ENCODE peak calls at places on chromosomes 4 and X, in nine cellular contexts. One of them, this sample, is unnamed.

GRCh38 chr4:128718793-128719192 is 90.7 kb upstream of the JADE1 start:
- DNase-seq in AG08396: peak
- DNase-seq in neural progenitor cell: no peak
- DNase-seq in GM12865: no peak
- DNase-seq in CD8-positive, alpha-beta memory T cell: no peak
- DNase-seq in ureter: no peak
- DNase-seq in stimulated activated CD4-positive, alpha-beta T cell treated with anti-CD3 and anti-CD28 coated beads, Interleukin-4, amount 100 ng/mL, for 1 hour: no peak
- DNase-seq in activated T-helper 1 cell treated with anti-CD3 and anti-CD28 coated beads, Interleukin-2, amount 50 U/mL, for 16 hours: no peak
- DNase-seq in naive thymus-derived CD8-positive, alpha-beta T cell: no peak
- DNase-seq in this sample: no peak

GRCh38 chrX:137198040-137198439 is 164.2 kb upstream of the GPR101 start:
- DNase-seq in activated T-helper 1 cell treated with anti-CD3 and anti-CD28 coated beads, Interleukin-2, amount 50 U/mL, for 16 hours: no peak
- DNase-seq in naive thymus-derived CD8-positive, alpha-beta T cell: no peak
- DNase-seq in stimulated activated CD4-positive, alpha-beta T cell treated with anti-CD3 and anti-CD28 coated beads, Interleukin-4, amount 100 ng/mL, for 1 hour: no peak
- DNase-seq in AG08396: no peak
- DNase-seq in CD8-positive, alpha-beta memory T cell: no peak
- DNase-seq in neural progenitor cell: no peak
- DNase-seq in GM12865: no peak
- DNase-seq in ureter: no peak
- DNase-seq in this sample: peak

GRCh38 chr4:17347445-17347844 is 164.4 kb downstream of the QDPR start:
- DNase-seq in naive thymus-derived CD8-positive, alpha-beta T cell: no peak
- DNase-seq in CD8-positive, alpha-beta memory T cell: no peak
- DNase-seq in ureter: no peak
- DNase-seq in AG08396: peak
- DNase-seq in stimulated activated CD4-positive, alpha-beta T cell treated with anti-CD3 and anti-CD28 coated beads, Interleukin-4, amount 100 ng/mL, for 1 hour: no peak
- DNase-seq in GM12865: peak
- DNase-seq in activated T-helper 1 cell treated with anti-CD3 and anti-CD28 coated beads, Interleukin-2, amount 50 U/mL, for 16 hours: no peak
- DNase-seq in neural progenitor cell: peak
- DNase-seq in this sample: peak

GRCh38 chr4:186132577-186133277 is 28.2 kb downstream of the FAM149A start:
- DNase-seq in AG08396: no peak
- DNase-seq in neural progenitor cell: peak
- DNase-seq in CD8-positive, alpha-beta memory T cell: no peak
- DNase-seq in GM12865: no peak
- DNase-seq in ureter: no peak
- DNase-seq in stimulated activated CD4-positive, alpha-beta T cell treated with anti-CD3 and anti-CD28 coated beads, Interleukin-4, amount 100 ng/mL, for 1 hour: no peak
- DNase-seq in naive thymus-derived CD8-positive, alpha-beta T cell: no peak
- DNase-seq in activated T-helper 1 cell treated with anti-CD3 and anti-CD28 coated beads, Interleukin-2, amount 50 U/mL, for 16 hours: no peak
- DNase-seq in this sample: peak

GRCh38 chrX:149060921-149061320 is 444.2 kb downstream of the IDS start:
- DNase-seq in ureter: no peak
- DNase-seq in CD8-positive, alpha-beta memory T cell: no peak
- DNase-seq in AG08396: no peak
- DNase-seq in GM12865: no peak
- DNase-seq in stimulated activated CD4-positive, alpha-beta T cell treated with anti-CD3 and anti-CD28 coated beads, Interleukin-4, amount 100 ng/mL, for 1 hour: no peak
- DNase-seq in activated T-helper 1 cell treated with anti-CD3 and anti-CD28 coated beads, Interleukin-2, amount 50 U/mL, for 16 hours: no peak
- DNase-seq in neural progenitor cell: no peak
- DNase-seq in naive thymus-derived CD8-positive, alpha-beta T cell: no peak
- DNase-seq in this sample: peak

GRCh38 chrX:149472620-149473019 is 32.5 kb downstream of the IDS start:
- DNase-seq in ureter: no peak
- DNase-seq in CD8-positive, alpha-beta memory T cell: no peak
- DNase-seq in activated T-helper 1 cell treated with anti-CD3 and anti-CD28 coated beads, Interleukin-2, amount 50 U/mL, for 16 hours: no peak
- DNase-seq in AG08396: no peak
- DNase-seq in neural progenitor cell: no peak
- DNase-seq in GM12865: no peak
- DNase-seq in stimulated activated CD4-positive, alpha-beta T cell treated with anti-CD3 and anti-CD28 coated beads, Interleukin-4, amount 100 ng/mL, for 1 hour: no peak
- DNase-seq in naive thymus-derived CD8-positive, alpha-beta T cell: no peak
- DNase-seq in this sample: no peak

GRCh38 chr4:81198151-81198550 is 16.9 kb downstream of the PRKG2 start:
- DNase-seq in GM12865: no peak
- DNase-seq in AG08396: no peak
- DNase-seq in naive thymus-derived CD8-positive, alpha-beta T cell: no peak
- DNase-seq in ureter: no peak
- DNase-seq in neural progenitor cell: peak
- DNase-seq in stimulated activated CD4-positive, alpha-beta T cell treated with anti-CD3 and anti-CD28 coated beads, Interleukin-4, amount 100 ng/mL, for 1 hour: no peak
- DNase-seq in activated T-helper 1 cell treated with anti-CD3 and anti-CD28 coated beads, Interleukin-2, amount 50 U/mL, for 16 hours: no peak
- DNase-seq in CD8-positive, alpha-beta memory T cell: no peak
- DNase-seq in this sample: peak

GRCh38 chrX:6227445-6227820 is 1.2 kb downstream of the NLGN4X start:
- DNase-seq in neural progenitor cell: peak
- DNase-seq in ureter: no peak
- DNase-seq in GM12865: no peak
- DNase-seq in AG08396: no peak
- DNase-seq in stimulated activated CD4-positive, alpha-beta T cell treated with anti-CD3 and anti-CD28 coated beads, Interleukin-4, amount 100 ng/mL, for 1 hour: no peak
- DNase-seq in activated T-helper 1 cell treated with anti-CD3 and anti-CD28 coated beads, Interleukin-2, amount 50 U/mL, for 16 hours: no peak
- DNase-seq in naive thymus-derived CD8-positive, alpha-beta T cell: no peak
- DNase-seq in CD8-positive, alpha-beta memory T cell: no peak
- DNase-seq in this sample: no peak

GRCh38 chr4:125321709-125322362 is 7.1 kb downstream of the FAT4 start:
- DNase-seq in ureter: no peak
- DNase-seq in stimulated activated CD4-positive, alpha-beta T cell treated with anti-CD3 and anti-CD28 coated beads, Interleukin-4, amount 100 ng/mL, for 1 hour: no peak
- DNase-seq in GM12865: no peak
- DNase-seq in activated T-helper 1 cell treated with anti-CD3 and anti-CD28 coated beads, Interleukin-2, amount 50 U/mL, for 16 hours: no peak
- DNase-seq in neural progenitor cell: no peak
- DNase-seq in AG08396: peak
- DNase-seq in CD8-positive, alpha-beta memory T cell: no peak
- DNase-seq in naive thymus-derived CD8-positive, alpha-beta T cell: no peak
- DNase-seq in this sample: peak

GRCh38 chrX:115689931-115690330 is 129.0 kb downstream of the PLS3 start:
- DNase-seq in AG08396: no peak
- DNase-seq in stimulated activated CD4-positive, alpha-beta T cell treated with anti-CD3 and anti-CD28 coated beads, Interleukin-4, amount 100 ng/mL, for 1 hour: no peak
- DNase-seq in CD8-positive, alpha-beta memory T cell: no peak
- DNase-seq in naive thymus-derived CD8-positive, alpha-beta T cell: no peak
- DNase-seq in activated T-helper 1 cell treated with anti-CD3 and anti-CD28 coated beads, Interleukin-2, amount 50 U/mL, for 16 hours: no peak
- DNase-seq in ureter: no peak
- DNase-seq in neural progenitor cell: peak
- DNase-seq in GM12865: no peak
- DNase-seq in this sample: no peak

GRCh38 chr4:112378858-112379257 is 81.7 kb downstream of the ALPK1 start:
- DNase-seq in neural progenitor cell: peak
- DNase-seq in GM12865: peak
- DNase-seq in AG08396: peak
- DNase-seq in activated T-helper 1 cell treated with anti-CD3 and anti-CD28 coated beads, Interleukin-2, amount 50 U/mL, for 16 hours: no peak
- DNase-seq in ureter: no peak
- DNase-seq in CD8-positive, alpha-beta memory T cell: no peak
- DNase-seq in naive thymus-derived CD8-positive, alpha-beta T cell: no peak
- DNase-seq in stimulated activated CD4-positive, alpha-beta T cell treated with anti-CD3 and anti-CD28 coated beads, Interleukin-4, amount 100 ng/mL, for 1 hour: no peak
- DNase-seq in this sample: no peak

GRCh38 chr4:6568689-6569332 is 6.2 kb upstream of the MAN2B2 start:
- DNase-seq in AG08396: peak
- DNase-seq in GM12865: no peak
- DNase-seq in naive thymus-derived CD8-positive, alpha-beta T cell: no peak
- DNase-seq in CD8-positive, alpha-beta memory T cell: no peak
- DNase-seq in ureter: no peak
- DNase-seq in neural progenitor cell: no peak
- DNase-seq in stimulated activated CD4-positive, alpha-beta T cell treated with anti-CD3 and anti-CD28 coated beads, Interleukin-4, amount 100 ng/mL, for 1 hour: no peak
- DNase-seq in activated T-helper 1 cell treated with anti-CD3 and anti-CD28 coated beads, Interleukin-2, amount 50 U/mL, for 16 hours: no peak
- DNase-seq in this sample: peak

GRCh38 chrX:133699023-133699728 is 283.9 kb upstream of the GPC4 start:
- DNase-seq in neural progenitor cell: no peak
- DNase-seq in GM12865: no peak
- DNase-seq in naive thymus-derived CD8-positive, alpha-beta T cell: no peak
- DNase-seq in stimulated activated CD4-positive, alpha-beta T cell treated with anti-CD3 and anti-CD28 coated beads, Interleukin-4, amount 100 ng/mL, for 1 hour: no peak
- DNase-seq in AG08396: no peak
- DNase-seq in ureter: no peak
- DNase-seq in activated T-helper 1 cell treated with anti-CD3 and anti-CD28 coated beads, Interleukin-2, amount 50 U/mL, for 16 hours: no peak
- DNase-seq in CD8-positive, alpha-beta memory T cell: no peak
- DNase-seq in this sample: no peak

GRCh38 chr4:150256841-150257273 is 178.6 kb downstream of the DCLK2 start:
- DNase-seq in neural progenitor cell: no peak
- DNase-seq in ureter: peak
- DNase-seq in naive thymus-derived CD8-positive, alpha-beta T cell: no peak
- DNase-seq in stimulated activated CD4-positive, alpha-beta T cell treated with anti-CD3 and anti-CD28 coated beads, Interleukin-4, amount 100 ng/mL, for 1 hour: no peak
- DNase-seq in activated T-helper 1 cell treated with anti-CD3 and anti-CD28 coated beads, Interleukin-2, amount 50 U/mL, for 16 hours: no peak
- DNase-seq in CD8-positive, alpha-beta memory T cell: no peak
- DNase-seq in GM12865: no peak
- DNase-seq in AG08396: no peak
- DNase-seq in this sample: peak

GRCh38 chr4:24664956-24665355 is 80.6 kb upstream of the DHX15 start:
- DNase-seq in naive thymus-derived CD8-positive, alpha-beta T cell: no peak
- DNase-seq in neural progenitor cell: no peak
- DNase-seq in stimulated activated CD4-positive, alpha-beta T cell treated with anti-CD3 and anti-CD28 coated beads, Interleukin-4, amount 100 ng/mL, for 1 hour: no peak
- DNase-seq in ureter: no peak
- DNase-seq in activated T-helper 1 cell treated with anti-CD3 and anti-CD28 coated beads, Interleukin-2, amount 50 U/mL, for 16 hours: no peak
- DNase-seq in AG08396: peak
- DNase-seq in GM12865: no peak
- DNase-seq in CD8-positive, alpha-beta memory T cell: no peak
- DNase-seq in this sample: no peak

GRCh38 chr4:154425514-154425913 is 66.1 kb downstream of the DCHS2 start:
- DNase-seq in AG08396: no peak
- DNase-seq in CD8-positive, alpha-beta memory T cell: no peak
- DNase-seq in GM12865: no peak
- DNase-seq in stimulated activated CD4-positive, alpha-beta T cell treated with anti-CD3 and anti-CD28 coated beads, Interleukin-4, amount 100 ng/mL, for 1 hour: no peak
- DNase-seq in neural progenitor cell: no peak
- DNase-seq in ureter: no peak
- DNase-seq in naive thymus-derived CD8-positive, alpha-beta T cell: no peak
- DNase-seq in activated T-helper 1 cell treated with anti-CD3 and anti-CD28 coated beads, Interleukin-2, amount 50 U/mL, for 16 hours: no peak
- DNase-seq in this sample: no peak

GRCh38 chrX:134658002-134658401 is 269 bp downstream of the PLAC1 start:
- DNase-seq in neural progenitor cell: no peak
- DNase-seq in CD8-positive, alpha-beta memory T cell: no peak
- DNase-seq in ureter: no peak
- DNase-seq in GM12865: no peak
- DNase-seq in activated T-helper 1 cell treated with anti-CD3 and anti-CD28 coated beads, Interleukin-2, amount 50 U/mL, for 16 hours: no peak
- DNase-seq in stimulated activated CD4-positive, alpha-beta T cell treated with anti-CD3 and anti-CD28 coated beads, Interleukin-4, amount 100 ng/mL, for 1 hour: no peak
- DNase-seq in AG08396: no peak
- DNase-seq in naive thymus-derived CD8-positive, alpha-beta T cell: no peak
- DNase-seq in this sample: peak

GRCh38 chrX:1323315-1323714 is 13.3 kb upstream of the IL3RA start:
- DNase-seq in ureter: no peak
- DNase-seq in GM12865: peak
- DNase-seq in neural progenitor cell: peak
- DNase-seq in activated T-helper 1 cell treated with anti-CD3 and anti-CD28 coated beads, Interleukin-2, amount 50 U/mL, for 16 hours: no peak
- DNase-seq in AG08396: no peak
- DNase-seq in naive thymus-derived CD8-positive, alpha-beta T cell: no peak
- DNase-seq in CD8-positive, alpha-beta memory T cell: peak
- DNase-seq in stimulated activated CD4-positive, alpha-beta T cell treated with anti-CD3 and anti-CD28 coated beads, Interleukin-4, amount 100 ng/mL, for 1 hour: peak
- DNase-seq in this sample: no peak

GRCh38 chrX:135740683-135741149 is 27.3 kb downstream of the CT45A3 start:
- DNase-seq in activated T-helper 1 cell treated with anti-CD3 and anti-CD28 coated beads, Interleukin-2, amount 50 U/mL, for 16 hours: no peak
- DNase-seq in neural progenitor cell: peak
- DNase-seq in CD8-positive, alpha-beta memory T cell: peak
- DNase-seq in stimulated activated CD4-positive, alpha-beta T cell treated with anti-CD3 and anti-CD28 coated beads, Interleukin-4, amount 100 ng/mL, for 1 hour: peak
- DNase-seq in ureter: no peak
- DNase-seq in naive thymus-derived CD8-positive, alpha-beta T cell: peak
- DNase-seq in GM12865: peak
- DNase-seq in AG08396: no peak
- DNase-seq in this sample: no peak

GRCh38 chr4:4717692-4718091 is 141.8 kb upstream of the MSX1 start:
- DNase-seq in neural progenitor cell: no peak
- DNase-seq in CD8-positive, alpha-beta memory T cell: no peak
- DNase-seq in GM12865: no peak
- DNase-seq in activated T-helper 1 cell treated with anti-CD3 and anti-CD28 coated beads, Interleukin-2, amount 50 U/mL, for 16 hours: no peak
- DNase-seq in naive thymus-derived CD8-positive, alpha-beta T cell: no peak
- DNase-seq in ureter: no peak
- DNase-seq in stimulated activated CD4-positive, alpha-beta T cell treated with anti-CD3 and anti-CD28 coated beads, Interleukin-4, amount 100 ng/mL, for 1 hour: no peak
- DNase-seq in AG08396: no peak
- DNase-seq in this sample: peak

GRCh38 chr4:73479323-73479722 is 2.2 kb upstream of the AFM start:
- DNase-seq in stimulated activated CD4-positive, alpha-beta T cell treated with anti-CD3 and anti-CD28 coated beads, Interleukin-4, amount 100 ng/mL, for 1 hour: no peak
- DNase-seq in CD8-positive, alpha-beta memory T cell: no peak
- DNase-seq in neural progenitor cell: no peak
- DNase-seq in activated T-helper 1 cell treated with anti-CD3 and anti-CD28 coated beads, Interleukin-2, amount 50 U/mL, for 16 hours: no peak
- DNase-seq in GM12865: no peak
- DNase-seq in naive thymus-derived CD8-positive, alpha-beta T cell: no peak
- DNase-seq in ureter: no peak
- DNase-seq in AG08396: no peak
- DNase-seq in this sample: no peak

GRCh38 chrX:102517331-102517730 is 792 bp upstream of the TMSB15A start:
- DNase-seq in CD8-positive, alpha-beta memory T cell: no peak
- DNase-seq in ureter: no peak
- DNase-seq in neural progenitor cell: peak
- DNase-seq in GM12865: no peak
- DNase-seq in naive thymus-derived CD8-positive, alpha-beta T cell: no peak
- DNase-seq in stimulated activated CD4-positive, alpha-beta T cell treated with anti-CD3 and anti-CD28 coated beads, Interleukin-4, amount 100 ng/mL, for 1 hour: no peak
- DNase-seq in activated T-helper 1 cell treated with anti-CD3 and anti-CD28 coated beads, Interleukin-2, amount 50 U/mL, for 16 hours: no peak
- DNase-seq in AG08396: no peak
- DNase-seq in this sample: peak

This sample was measured in epithelial cell of esophagus.